ENCODE peak calls at places on chromosomes 3 and 15, in ten cellular contexts. Q is lower lobe of right lung, B is IMR-90, R is fibroblast of lung, J is heart left ventricle, W is mucosa of descending colon, P is A549, M is ovary, D is esophagus muscularis mucosa, V is psoas muscle. I is an unnamed sample.

GRCh38 chr15:42137461-42138261 is 18.8 kb downstream of the PLA2G4F start:
- DNase-seq in V (no peak), W (no peak), M (no peak), P (peak; percentile 47), R (peak; percentile 45), J (no peak), B (peak; percentile 50), D (no peak), Q (no peak), I (no peak)

GRCh38 chr3:45659661-45660566 is 29.3 kb upstream of the SACM1L start:
- DNase-seq in W (peak; percentile 89), R (peak; percentile 79), P (peak; percentile 82), J (peak; percentile 67), V (peak; percentile 82), M (peak; percentile 81), B (peak; percentile 97), D (no peak), Q (peak; percentile 76), I (peak; percentile 52)

GRCh38 chr3:114155370-114155821 is 23.5 kb downstream of the DRD3 start:
- DNase-seq in W (peak; percentile 34), B (peak; percentile 30), M (peak; percentile 18), J (peak; percentile 29), Q (no peak), D (peak; percentile 75), V (no peak), R (peak; percentile 16), P (peak; percentile 61), I (no peak)

GRCh38 chr3:191303596-191303995 is 25.6 kb upstream of the CCDC50 start:
- DNase-seq in M (no peak), R (peak; percentile 41), V (no peak), J (no peak), D (no peak), W (no peak), P (no peak), B (no peak), Q (no peak), I (no peak)

GRCh38 chr3:134810850-134811249 is 15.8 kb downstream of the EPHB1 start:
- DNase-seq in M (no peak), V (no peak), J (no peak), Q (no peak), B (no peak), P (no peak), D (no peak), R (no peak), W (no peak), I (no peak)

GRCh38 chr3:27712136-27713065 is 9.7 kb downstream of the EOMES start:
- DNase-seq in V (peak; percentile 83), J (peak; percentile 80), B (peak; percentile 75), D (peak; percentile 94), W (peak; percentile 77), M (peak; percentile 67), R (peak; percentile 67), Q (peak; percentile 78), P (peak; percentile 85), I (peak; percentile 63)

GRCh38 chr15:51658664-51659063 is 22.6 kb upstream of the SCG3 start:
- DNase-seq in W (no peak), J (no peak), D (no peak), B (no peak), P (no peak), V (no peak), R (no peak), Q (no peak), M (no peak), I (no peak)

GRCh38 chr3:99683465-99683864 is 45.1 kb downstream of the COL8A1 start:
- DNase-seq in B (no peak), W (no peak), J (no peak), R (peak; percentile 76), Q (no peak), P (no peak), V (no peak), M (no peak), D (no peak), I (no peak)

GRCh38 chr3:44996556-44996969 is 20.5 kb downstream of the EXOSC7 start:
- DNase-seq in Q (no peak), D (no peak), P (no peak), M (no peak), V (no peak), J (no peak), B (no peak), W (no peak), R (no peak), I (no peak)

GRCh38 chr3:128453521-128454309 is 13.0 kb downstream of the DNAJB8 start:
- DNase-seq in J (no peak), B (no peak), D (no peak), V (no peak), R (no peak), M (no peak), W (no peak), Q (no peak), P (no peak), I (peak; percentile 63)

GRCh38 chr3:114455432-114455831 is 161.6 kb downstream of the TIGIT start:
- DNase-seq in V (no peak), D (no peak), R (no peak), W (no peak), P (no peak), M (no peak), Q (no peak), B (no peak), J (no peak), I (no peak)

GRCh38 chr3:127652246-127652995 is 20.3 kb upstream of the ABTB1 start:
- DNase-seq in P (peak; percentile 58), R (peak; percentile 31), V (peak; percentile 76), M (peak; percentile 50), W (peak; percentile 56), Q (peak; percentile 64), D (no peak), J (peak; percentile 60), B (peak; percentile 50), I (no peak)

GRCh38 chr3:111045564-111045963 is 26.1 kb upstream of the NECTIN3 start:
- DNase-seq in J (no peak), V (no peak), R (peak; percentile 42), D (no peak), B (peak; percentile 21), P (no peak), Q (no peak), M (no peak), W (no peak), I (no peak)

GRCh38 chr3:195863121-195864061 is 45.0 kb downstream of the TNK2 start:
- DNase-seq in Q (peak; percentile 92), M (peak; percentile 91), P (peak; percentile 79), D (peak; percentile 95), R (peak; percentile 86), V (peak; percentile 97), W (peak; percentile 91), J (peak; percentile 93), B (peak; percentile 89), I (peak; percentile 95)

GRCh38 chr3:50304601-50305000 is 1.2 kb upstream of the HYAL1 start:
- DNase-seq in W (no peak), Q (no peak), M (no peak), P (no peak), R (peak; percentile 39), V (no peak), J (no peak), B (peak; percentile 74), D (no peak), I (no peak)

GRCh38 chr3:184237211-184237610 is 7.8 kb downstream of the VWA5B2 start:
- DNase-seq in J (no peak), R (no peak), W (no peak), B (no peak), M (no peak), P (no peak), D (no peak), V (no peak), Q (peak; percentile 10), I (no peak)

DNA sequence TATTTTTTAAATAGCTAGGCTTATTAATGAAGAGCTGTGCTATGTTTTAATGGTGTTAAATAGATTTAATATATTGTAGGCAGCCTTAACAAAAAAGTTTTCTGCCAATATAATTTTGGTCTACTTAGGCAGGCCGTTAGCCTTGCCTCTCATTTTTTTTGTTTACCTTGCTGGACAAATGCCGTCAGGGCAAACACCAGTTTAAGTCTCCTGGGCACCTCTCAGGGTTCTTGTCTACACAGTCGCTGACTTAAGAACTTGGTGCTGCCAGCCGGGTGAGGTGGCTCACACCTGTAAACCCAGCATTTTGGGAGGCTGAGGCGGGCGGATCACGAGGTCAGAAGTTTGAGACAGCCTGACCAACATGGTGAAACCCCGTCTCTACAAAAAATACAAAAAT is 153.3 kb downstream of the ULK4 start:
- DNase-seq in J (no peak), R (no peak), D (no peak), Q (no peak), P (no peak), V (no peak), M (no peak), B (no peak), W (no peak), I (no peak)
- TF ChIP-seq CTCF in J (no peak), R (no peak), D (no peak), Q (no peak), P (no peak), V (no peak), M (no peak), B (no peak), W (no peak), I (no peak)

DNA sequence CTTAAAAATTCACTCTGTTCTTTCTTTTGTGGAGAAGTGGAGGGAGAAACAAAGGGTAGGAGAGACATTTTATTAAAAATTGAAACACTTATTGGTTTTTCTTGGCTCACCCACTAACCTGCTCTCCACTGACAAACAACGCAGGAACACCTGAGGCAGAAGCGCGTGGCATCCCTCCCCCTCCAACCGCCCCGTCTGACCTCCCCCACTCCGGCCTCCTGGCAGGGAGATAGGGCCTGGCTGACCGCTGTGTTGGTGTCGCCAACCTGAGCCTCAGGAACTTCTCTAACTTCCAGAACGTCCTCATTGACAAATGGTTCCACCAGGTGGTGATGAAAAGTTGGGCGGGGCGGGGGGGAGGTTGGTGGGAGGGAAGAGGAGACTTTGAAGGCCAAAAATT is 22.8 kb downstream of the IL17RD start:
- DNase-seq in Q (no peak), J (no peak), M (no peak), D (no peak), W (no peak), P (no peak), V (no peak), R (no peak), B (no peak), I (no peak)
- H3K4me1 ChIP-seq in Q (no peaks in the 10 kb centered on the region), J (peaks cover 16% of the 10 kb centered on the region), M (no peaks in the 10 kb centered on the region), D (peaks cover 6% of the 10 kb centered on the region), W (no peaks in the 10 kb centered on the region), P (no peaks in the 10 kb centered on the region), V (no peaks in the 10 kb centered on the region), R (no peaks in the 10 kb centered on the region), B (no peaks in the 10 kb centered on the region), I (no peaks in the 10 kb centered on the region)

DNA sequence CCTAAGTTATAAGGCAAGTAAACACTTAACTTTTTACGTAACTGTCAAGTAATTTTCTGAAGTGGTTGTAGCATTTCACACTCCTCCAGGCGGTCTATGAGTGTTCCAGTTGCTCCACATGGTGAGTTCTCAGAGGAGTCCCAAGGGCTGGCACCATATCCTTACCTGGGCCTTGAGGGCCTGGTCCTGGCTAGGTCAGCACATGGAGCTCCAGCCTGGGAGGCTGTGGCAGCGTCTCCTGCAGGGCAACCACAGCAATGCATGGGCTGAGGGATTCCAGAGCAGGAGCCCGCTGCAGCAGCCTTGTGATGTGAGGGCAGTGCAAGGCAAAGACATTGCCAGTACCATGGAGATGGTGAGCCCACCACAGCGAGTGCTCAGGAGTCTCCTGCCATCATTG is 32.2 kb upstream of the LYZL4 start:
- DNase-seq in D (no peak), W (no peak), J (no peak), R (no peak), V (no peak), Q (peak; percentile 50), B (no peak), M (no peak), P (no peak), I (no peak)
- TF ChIP-seq CTCF in D (no peak), W (no peak), J (no peak), R (no peak), V (no peak), Q (no peak), B (peak; percentile 9), M (no peak), P (no peak), I (no peak)

GRCh38 chr3:42174679-42175660 is 83.8 kb downstream of the TRAK1 start:
- DNase-seq in V (no peak), W (no peak), B (no peak), Q (no peak), M (no peak), D (no peak), P (no peak), J (no peak), R (peak; percentile 51), I (no peak)
- H3K4me1 ChIP-seq in V (peaks cover 83% of the 10 kb centered on the region), W (peaks cover 7% of the 10 kb centered on the region), B (peaks cover 4% of the 10 kb centered on the region), Q (peaks cover 12% of the 10 kb centered on the region), M (peaks cover 6% of the 10 kb centered on the region), D (peaks cover 30% of the 10 kb centered on the region), P (peaks cover 18% of the 10 kb centered on the region), J (peaks cover 76% of the 10 kb centered on the region), R (peaks cover 4% of the 10 kb centered on the region), I (peaks cover 16% of the 10 kb centered on the region)

I was measured in PC-9.